ENCODE peak calls at places on chromosomes 3 and 15, in five cellular contexts. One of them, this sample, is unnamed.

GRCh38 chr3:193016437-193016887 is 98.8 kb upstream of the MB21D2 start:
- DNase-seq in heart left ventricle: peak
- DNase-seq in Peyer's patch: no peak
- DNase-seq in brain microvascular endothelial cell: no peak
- DNase-seq in upper lobe of right lung: peak
- DNase-seq in this sample: peak

GRCh38 chr15:36373549-36373948 is 205.9 kb upstream of the CDIN1 start:
- DNase-seq in heart left ventricle: no peak
- DNase-seq in Peyer's patch: no peak
- DNase-seq in brain microvascular endothelial cell: no peak
- DNase-seq in upper lobe of right lung: no peak
- DNase-seq in this sample: no peak

GRCh38 chr3:105837143-105837740 is 31.6 kb downstream of the CBLB start:
- DNase-seq in heart left ventricle: no peak
- DNase-seq in Peyer's patch: no peak
- DNase-seq in brain microvascular endothelial cell: no peak
- DNase-seq in upper lobe of right lung: no peak
- DNase-seq in this sample: no peak

GRCh38 chr3:35338186-35338585 is 301.1 kb upstream of the ARPP21 start:
- DNase-seq in heart left ventricle: no peak
- DNase-seq in Peyer's patch: no peak
- DNase-seq in brain microvascular endothelial cell: peak
- DNase-seq in upper lobe of right lung: no peak
- DNase-seq in this sample: no peak

GRCh38 chr15:31488437-31489204 is 162.0 kb downstream of the KLF13 start:
- DNase-seq in heart left ventricle: peak
- DNase-seq in Peyer's patch: peak
- DNase-seq in brain microvascular endothelial cell: peak
- DNase-seq in upper lobe of right lung: peak
- DNase-seq in this sample: peak

GRCh38 chr3:58425782-58426181 is 7.8 kb downstream of the PDHB start:
- DNase-seq in heart left ventricle: no peak
- DNase-seq in Peyer's patch: no peak
- DNase-seq in brain microvascular endothelial cell: no peak
- DNase-seq in upper lobe of right lung: no peak
- DNase-seq in this sample: no peak

GRCh38 chr3:119817071-119817470 is 35.2 kb downstream of the NR1I2 start:
- DNase-seq in heart left ventricle: no peak
- DNase-seq in Peyer's patch: no peak
- DNase-seq in brain microvascular endothelial cell: no peak
- DNase-seq in upper lobe of right lung: no peak
- DNase-seq in this sample: peak

GRCh38 chr3:186413615-186414415 is 51.8 kb upstream of the DGKG start:
- DNase-seq in heart left ventricle: no peak
- DNase-seq in Peyer's patch: peak
- DNase-seq in brain microvascular endothelial cell: no peak
- DNase-seq in upper lobe of right lung: peak
- DNase-seq in this sample: peak

GRCh38 chr15:85527907-85528306 is 147.5 kb downstream of the AKAP13 start:
- DNase-seq in heart left ventricle: peak
- DNase-seq in Peyer's patch: no peak
- DNase-seq in brain microvascular endothelial cell: peak
- DNase-seq in upper lobe of right lung: no peak
- DNase-seq in this sample: no peak

GRCh38 chr3:62529230-62529629 is 155.9 kb upstream of the FEZF2 start:
- DNase-seq in heart left ventricle: peak
- DNase-seq in Peyer's patch: no peak
- DNase-seq in brain microvascular endothelial cell: peak
- DNase-seq in upper lobe of right lung: no peak
- DNase-seq in this sample: peak

GRCh38 chr3:48697952-48698351 is 12.2 kb upstream of the NCKIPSD start:
- DNase-seq in heart left ventricle: no peak
- DNase-seq in Peyer's patch: no peak
- DNase-seq in brain microvascular endothelial cell: no peak
- DNase-seq in upper lobe of right lung: no peak
- DNase-seq in this sample: no peak
- H3K27ac ChIP-seq in heart left ventricle: no peak
- H3K27ac ChIP-seq in Peyer's patch: no peak
- H3K27ac ChIP-seq in brain microvascular endothelial cell: no peak
- H3K27ac ChIP-seq in upper lobe of right lung: no peak
- H3K27ac ChIP-seq in this sample: no peak

GRCh38 chr3:47423548-47424145 is 42.8 kb downstream of the PTPN23 start:
- DNase-seq in heart left ventricle: no peak
- DNase-seq in Peyer's patch: no peak
- DNase-seq in brain microvascular endothelial cell: no peak
- DNase-seq in upper lobe of right lung: no peak
- DNase-seq in this sample: no peak

GRCh38 chr3:47420044-47420430 is 39.2 kb downstream of the PTPN23 start:
- DNase-seq in heart left ventricle: no peak
- DNase-seq in Peyer's patch: no peak
- DNase-seq in brain microvascular endothelial cell: no peak
- DNase-seq in upper lobe of right lung: no peak
- DNase-seq in this sample: no peak

GRCh38 chr3:47422743-47423142 is 41.9 kb downstream of the PTPN23 start:
- DNase-seq in heart left ventricle: no peak
- DNase-seq in Peyer's patch: no peak
- DNase-seq in brain microvascular endothelial cell: no peak
- DNase-seq in upper lobe of right lung: no peak
- DNase-seq in this sample: no peak

GRCh38 chr3:47420511-47421484 is 40.0 kb downstream of the PTPN23 start:
- DNase-seq in heart left ventricle: peak
- DNase-seq in Peyer's patch: peak
- DNase-seq in brain microvascular endothelial cell: peak
- DNase-seq in upper lobe of right lung: peak
- DNase-seq in this sample: peak

DNA sequence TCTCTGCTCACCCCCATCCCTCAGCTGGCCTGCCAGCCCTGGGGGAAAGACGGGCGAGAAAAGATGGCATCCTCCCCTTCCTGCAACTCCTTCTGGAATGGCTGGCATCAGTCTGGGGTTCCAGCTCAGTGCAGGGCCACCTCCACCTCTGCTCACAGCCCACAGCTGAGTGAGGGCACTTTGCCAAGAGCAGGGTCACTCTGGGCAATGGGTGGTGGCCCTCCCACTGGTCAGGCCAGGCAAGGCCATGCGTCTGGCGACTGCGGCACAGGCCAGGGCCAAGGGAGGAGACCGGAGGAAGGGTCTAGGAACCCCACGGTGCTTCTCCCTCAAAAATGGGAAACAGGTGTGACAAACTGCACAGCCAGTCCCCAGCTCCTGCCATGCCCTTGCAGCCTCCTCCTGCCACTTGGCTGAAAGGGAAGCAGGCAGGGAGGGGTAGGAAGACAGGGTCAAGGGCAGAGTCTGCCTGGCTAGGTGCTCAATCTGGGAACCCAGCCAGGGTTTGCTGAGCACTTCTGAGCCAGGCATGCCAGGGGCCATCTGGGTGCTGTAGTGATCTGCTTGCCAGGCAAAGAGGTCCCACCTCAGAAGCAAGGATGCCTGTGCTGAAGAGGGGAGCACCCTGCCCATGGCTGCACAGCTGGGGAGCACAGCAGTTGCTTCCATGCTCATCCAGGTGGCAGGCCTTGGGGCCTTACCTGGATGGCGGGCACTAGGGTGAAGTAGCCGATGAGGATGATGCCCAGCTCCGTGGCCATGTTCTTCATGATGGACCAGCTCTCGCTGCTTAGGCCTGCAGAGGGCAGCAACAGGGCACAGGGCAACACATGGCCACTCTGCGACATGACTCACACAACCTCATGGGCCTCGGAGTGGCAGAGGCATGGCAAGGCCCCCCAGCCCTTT is 41.2 kb downstream of the PTPN23 start:
- DNase-seq in heart left ventricle: peak
- DNase-seq in Peyer's patch: peak
- DNase-seq in brain microvascular endothelial cell: no peak
- DNase-seq in upper lobe of right lung: peak
- DNase-seq in this sample: peak
- TF ChIP-seq CTCF in heart left ventricle: peak
- TF ChIP-seq CTCF in Peyer's patch: no peak
- TF ChIP-seq CTCF in brain microvascular endothelial cell: peak
- TF ChIP-seq CTCF in upper lobe of right lung: peak
- TF ChIP-seq CTCF in this sample: no peak

GRCh38 chr15:43791993-43792760 is at the start of gene SERF2:
- DNase-seq in heart left ventricle: peak
- DNase-seq in Peyer's patch: peak
- DNase-seq in brain microvascular endothelial cell: peak
- DNase-seq in upper lobe of right lung: peak
- DNase-seq in this sample: peak

GRCh38 chr15:43795197-43795596 is 3.1 kb downstream of the SERF2 start:
- DNase-seq in heart left ventricle: no peak
- DNase-seq in Peyer's patch: no peak
- DNase-seq in brain microvascular endothelial cell: no peak
- DNase-seq in upper lobe of right lung: no peak
- DNase-seq in this sample: no peak

GRCh38 chr15:43794269-43795037 is 2.3 kb downstream of the SERF2 start:
- DNase-seq in heart left ventricle: peak
- DNase-seq in Peyer's patch: no peak
- DNase-seq in brain microvascular endothelial cell: peak
- DNase-seq in upper lobe of right lung: no peak
- DNase-seq in this sample: no peak

GRCh38 chr15:43792761-43793493 is 807 bp downstream of the SERF2 start:
- DNase-seq in heart left ventricle: peak
- DNase-seq in Peyer's patch: peak
- DNase-seq in brain microvascular endothelial cell: no peak
- DNase-seq in upper lobe of right lung: peak
- DNase-seq in this sample: peak

DNA sequence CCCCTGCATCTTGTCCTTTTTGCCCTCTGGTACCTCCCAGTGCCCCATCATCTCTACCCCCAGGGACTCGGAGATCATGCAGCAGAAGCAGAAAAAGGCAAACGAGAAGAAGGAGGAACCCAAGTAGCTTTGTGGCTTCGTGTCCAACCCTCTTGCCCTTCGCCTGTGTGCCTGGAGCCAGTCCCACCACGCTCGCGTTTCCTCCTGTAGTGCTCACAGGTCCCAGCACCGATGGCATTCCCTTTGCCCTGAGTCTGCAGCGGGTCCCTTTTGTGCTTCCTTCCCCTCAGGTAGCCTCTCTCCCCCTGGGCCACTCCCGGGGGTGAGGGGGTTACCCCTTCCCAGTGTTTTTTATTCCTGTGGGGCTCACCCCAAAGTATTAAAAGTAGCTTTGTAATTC is 1.5 kb downstream of the SERF2 start:
- DNase-seq in heart left ventricle: no peak
- DNase-seq in Peyer's patch: no peak
- DNase-seq in brain microvascular endothelial cell: no peak
- DNase-seq in upper lobe of right lung: no peak
- DNase-seq in this sample: no peak
- H3K4me3 ChIP-seq in heart left ventricle: peak
- H3K4me3 ChIP-seq in Peyer's patch: peak
- H3K4me3 ChIP-seq in brain microvascular endothelial cell: peak
- H3K4me3 ChIP-seq in upper lobe of right lung: peak
- H3K4me3 ChIP-seq in this sample: peak

DNA sequence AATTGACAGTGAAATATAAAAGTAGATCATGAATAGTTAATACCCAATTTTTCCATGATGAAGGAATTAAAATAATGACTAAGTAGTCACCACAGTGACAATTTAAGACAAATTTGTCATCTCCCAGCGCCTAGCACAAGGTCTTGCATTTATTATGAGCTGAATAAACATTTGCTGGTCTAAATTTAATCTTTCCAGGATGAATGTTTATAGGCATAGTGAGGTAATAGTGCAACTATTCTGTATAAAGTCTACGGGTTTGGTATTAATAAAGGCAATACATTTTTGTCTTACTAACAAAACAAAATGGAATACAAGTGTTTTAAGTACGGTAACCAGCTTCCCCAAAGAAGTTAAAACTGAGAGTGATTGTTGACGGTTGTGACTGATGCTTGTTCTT is 209.3 kb downstream of the CD47 start:
- DNase-seq in heart left ventricle: no peak
- DNase-seq in Peyer's patch: no peak
- DNase-seq in brain microvascular endothelial cell: no peak
- DNase-seq in upper lobe of right lung: no peak
- DNase-seq in this sample: no peak
- H3K27ac ChIP-seq in heart left ventricle: no peak
- H3K27ac ChIP-seq in Peyer's patch: no peak
- H3K27ac ChIP-seq in brain microvascular endothelial cell: no peak
- H3K27ac ChIP-seq in upper lobe of right lung: no peak
- H3K27ac ChIP-seq in this sample: no peak

DNA sequence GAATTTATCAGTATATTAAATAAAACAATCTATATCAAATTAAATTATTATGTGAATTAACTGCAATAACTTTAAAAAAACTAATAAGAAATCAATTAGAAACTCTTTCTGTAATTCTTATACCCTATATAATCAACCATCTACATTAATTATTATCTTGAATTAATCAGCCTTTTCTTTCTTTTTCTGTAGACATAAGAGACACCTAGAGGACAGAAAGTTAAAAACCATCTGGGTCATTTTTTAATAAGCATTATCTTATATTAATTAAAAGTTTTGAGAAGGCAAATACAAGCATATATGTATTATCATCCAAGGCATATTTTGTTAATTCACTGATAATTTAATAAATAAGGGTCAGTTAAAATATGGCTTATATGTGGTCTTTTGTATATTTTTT is 24.2 kb upstream of the SLC25A26 start:
- DNase-seq in heart left ventricle: no peak
- DNase-seq in Peyer's patch: no peak
- DNase-seq in brain microvascular endothelial cell: no peak
- DNase-seq in upper lobe of right lung: no peak
- DNase-seq in this sample: no peak
- TF ChIP-seq CTCF in heart left ventricle: peak
- TF ChIP-seq CTCF in Peyer's patch: peak
- TF ChIP-seq CTCF in brain microvascular endothelial cell: peak
- TF ChIP-seq CTCF in upper lobe of right lung: peak
- TF ChIP-seq CTCF in this sample: no peak

GRCh38 chr3:183178512-183178832 is 15.9 kb upstream of the LAMP3 start:
- DNase-seq in heart left ventricle: no peak
- DNase-seq in Peyer's patch: no peak
- DNase-seq in brain microvascular endothelial cell: no peak
- DNase-seq in upper lobe of right lung: no peak
- DNase-seq in this sample: no peak
- H3K4me3 ChIP-seq in heart left ventricle: peak
- H3K4me3 ChIP-seq in Peyer's patch: peak
- H3K4me3 ChIP-seq in brain microvascular endothelial cell: peak
- H3K4me3 ChIP-seq in upper lobe of right lung: peak
- H3K4me3 ChIP-seq in this sample: peak

GRCh38 chr3:53195602-53196574 is 34.9 kb downstream of the PRKCD start:
- DNase-seq in heart left ventricle: peak
- DNase-seq in Peyer's patch: peak
- DNase-seq in brain microvascular endothelial cell: no peak
- DNase-seq in upper lobe of right lung: peak
- DNase-seq in this sample: peak
- H3K27ac ChIP-seq in heart left ventricle: no peak
- H3K27ac ChIP-seq in Peyer's patch: no peak
- H3K27ac ChIP-seq in brain microvascular endothelial cell: peak
- H3K27ac ChIP-seq in upper lobe of right lung: no peak
- H3K27ac ChIP-seq in this sample: no peak

This sample was measured in heart right ventricle.